ENCODE peak calls at places on chromosomes 16 and 17, in ten cellular contexts. R is K562, F is transverse colon, U is stomach, H is sigmoid colon, D is A549, Q is ovary, A is upper lobe of left lung, L is H1, V is tibial nerve. J is an unnamed sample.

GRCh38 chr17:35540589-35541404 is 3.3 kb upstream of the SLFN12L start:
- DNase-seq in R (peak), U (peak), H (peak), V (peak), F (peak), A (no peak), Q (no peak), L (no peak), D (no peak), J (no peak)

GRCh38 chr17:10169274-10169673 is 29.1 kb downstream of the GAS7 start:
- DNase-seq in A (no peak), D (no peak), R (no peak), L (no peak), U (no peak), V (no peak), H (no peak), Q (no peak), F (no peak), J (no peak)

GRCh38 chr17:50268040-50268439 is 6.2 kb upstream of the TMEM92 start:
- DNase-seq in V (no peak), L (no peak), U (no peak), R (peak), D (no peak), H (peak), Q (no peak), F (peak), A (no peak), J (no peak)

GRCh38 chr17:2395258-2396170 is 5.3 kb downstream of the MNT start:
- DNase-seq in R (no peak), L (no peak), A (peak), V (no peak), F (no peak), H (peak), U (no peak), Q (peak), D (peak), J (peak)

GRCh38 chr16:74921051-74921450 is 63.9 kb downstream of the WDR59 start:
- DNase-seq in L (no peak), R (no peak), U (no peak), H (no peak), A (no peak), F (no peak), Q (no peak), V (no peak), D (no peak), J (no peak)

GRCh38 chr16:66996324-66996982 is 8.1 kb downstream of the CES4A start:
- DNase-seq in U (peak), L (no peak), Q (no peak), F (no peak), V (peak), R (no peak), D (peak), A (no peak), H (peak), J (no peak)

GRCh38 chr17:21019976-21020575 is 22.7 kb downstream of the USP22 start:
- DNase-seq in R (no peak), F (peak), A (no peak), V (no peak), L (no peak), H (peak), D (peak), U (peak), Q (no peak), J (no peak)

GRCh38 chr17:63474174-63474913 is 2.5 kb upstream of the ACE start:
- DNase-seq in H (no peak), V (no peak), L (no peak), Q (peak), R (peak), D (no peak), U (peak), A (no peak), F (peak), J (no peak)

GRCh38 chr17:67421869-67422273 is 44.8 kb downstream of the PITPNC1 start:
- DNase-seq in Q (no peak), H (no peak), R (no peak), V (no peak), F (peak), A (no peak), D (peak), L (no peak), U (no peak), J (no peak)

GRCh38 chr17:17496189-17497064 is at the start of gene RASD1:
- DNase-seq in H (peak), L (no peak), D (peak), Q (peak), A (peak), R (peak), U (peak), V (peak), F (peak), J (peak)

GRCh38 chr17:43006639-43007551 is at the start of gene IFI35:
- DNase-seq in U (peak), A (peak), R (peak), D (peak), F (peak), Q (peak), L (no peak), H (peak), V (peak), J (peak)

GRCh38 chr16:72836181-72836580 is 211.7 kb downstream of the ZFHX3 start:
- DNase-seq in D (no peak), U (no peak), R (no peak), A (no peak), V (no peak), H (no peak), F (no peak), L (no peak), Q (no peak), J (no peak)

GRCh38 chr17:41705271-41705991 is 6.7 kb upstream of the GAST start:
- DNase-seq in A (no peak), R (no peak), V (no peak), D (no peak), U (no peak), H (no peak), Q (peak), L (peak), F (no peak), J (no peak)

GRCh38 chr17:1989135-1989534 is 36.0 kb downstream of the RTN4RL1 start:
- DNase-seq in R (no peak), Q (no peak), D (peak), U (no peak), V (no peak), H (peak), F (no peak), L (no peak), A (no peak), J (no peak)

GRCh38 chr17:7261377-7262191 is 694 bp downstream of the CLDN7 start:
- DNase-seq in D (no peak), Q (no peak), H (no peak), A (peak), U (no peak), L (no peak), V (no peak), R (no peak), F (no peak), J (no peak)

GRCh38 chr17:48048321-48049140 is at the start of gene NFE2L1:
- DNase-seq in L (peak), R (peak), Q (peak), D (peak), F (peak), U (peak), H (peak), A (peak), V (peak), J (peak)

GRCh38 chr16:82175627-82176026 is 5.6 kb upstream of the MPHOSPH6 start:
- DNase-seq in R (no peak), V (no peak), F (no peak), U (no peak), A (no peak), L (no peak), Q (no peak), D (no peak), H (no peak), J (no peak)

GRCh38 chr17:79545251-79546005 is 65.4 kb downstream of the RBFOX3 start:
- DNase-seq in R (no peak), V (no peak), H (peak), D (no peak), Q (no peak), L (no peak), U (no peak), F (no peak), A (peak), J (peak)

GRCh38 chr16:75043175-75043937 is 44.5 kb downstream of the ZNRF1 start:
- DNase-seq in A (no peak), R (peak), V (no peak), L (no peak), F (no peak), H (no peak), D (no peak), Q (no peak), U (no peak), J (no peak)

GRCh38 chr17:65268832-65269231 is 131.7 kb downstream of the RGS9 start:
- DNase-seq in U (no peak), H (no peak), Q (no peak), L (no peak), V (no peak), F (no peak), D (no peak), A (no peak), R (no peak), J (no peak)

GRCh38 chr17:75759457-75759856 is 5.5 kb downstream of the GALK1 start:
- DNase-seq in F (no peak), U (peak), V (no peak), D (no peak), H (no peak), R (no peak), Q (no peak), L (no peak), A (no peak), J (no peak)

GRCh38 chr17:74485012-74485743 is 18.7 kb downstream of the CD300A start:
- DNase-seq in V (no peak), H (no peak), A (no peak), F (no peak), R (no peak), Q (no peak), L (no peak), U (peak), D (no peak), J (peak)

GRCh38 chr17:50605434-50605833 is 29.2 kb upstream of the ABCC3 start:
- DNase-seq in V (no peak), A (no peak), H (no peak), U (no peak), L (no peak), R (no peak), F (no peak), D (no peak), Q (no peak), J (no peak)

GRCh38 chr16:11123666-11124065 is 132.3 kb downstream of the SOCS1 start:
- DNase-seq in L (no peak), F (no peak), Q (peak), R (no peak), H (no peak), A (peak), D (no peak), V (no peak), U (no peak), J (no peak)

GRCh38 chr17:47230864-47231263 is 21.7 kb downstream of the MYL4 start:
- DNase-seq in V (no peak), D (no peak), Q (no peak), R (no peak), F (no peak), U (no peak), A (no peak), L (no peak), H (no peak), J (peak)

GRCh38 chr16:2484898-2485508 is 10.1 kb downstream of the TBC1D24 start:
- DNase-seq in H (no peak), F (no peak), Q (no peak), V (no peak), D (no peak), A (no peak), U (no peak), R (peak), L (no peak), J (no peak)

GRCh38 chr17:26818736-26819135 is 475.2 kb upstream of the WSB1 start:
- DNase-seq in L (peak), Q (no peak), F (no peak), H (no peak), U (no peak), A (no peak), R (no peak), V (no peak), D (peak), J (no peak)

GRCh38 chr17:41689497-41690299 is 1.0 kb downstream of the EIF1 start:
- DNase-seq in L (no peak), D (peak), V (no peak), Q (no peak), F (peak), A (no peak), H (no peak), R (no peak), U (no peak), J (no peak)

GRCh38 chr17:32519769-32520701 is 33.2 kb downstream of the CDK5R1 start:
- DNase-seq in H (peak), L (no peak), D (no peak), Q (no peak), A (peak), F (peak), R (no peak), V (no peak), U (peak), J (peak)

GRCh38 chr16:54244061-54244886 is 42.3 kb downstream of the IRX3 start:
- DNase-seq in V (no peak), D (no peak), Q (no peak), A (no peak), H (no peak), F (no peak), L (no peak), U (no peak), R (peak), J (peak)

GRCh38 chr17:17084317-17084835 is 42.1 kb downstream of the MPRIP start:
- DNase-seq in F (no peak), Q (peak), A (no peak), V (no peak), R (no peak), U (no peak), H (peak), D (no peak), L (no peak), J (no peak)

GRCh38 chr17:77319211-77320031 is 178.7 kb downstream of the SEC14L1 start:
- DNase-seq in H (peak), V (peak), F (peak), D (peak), U (peak), R (peak), L (no peak), A (peak), Q (peak), J (peak)
- TF ChIP-seq EP300 in H (peak), V (peak), F (no peak), D (peak), U (no peak), R (peak), L (no peak), A (peak), Q (peak), J (no peak)

GRCh38 chr16:57361384-57361783 is 2.8 kb downstream of the CCL22 start:
- DNase-seq in V (no peak), F (no peak), U (peak), D (no peak), H (no peak), L (no peak), A (no peak), Q (no peak), R (no peak), J (peak)
- TF ChIP-seq EP300 in V (no peak), F (no peak), U (no peak), D (no peak), H (no peak), L (no peak), A (no peak), Q (no peak), R (no peak), J (no peak)

DNA sequence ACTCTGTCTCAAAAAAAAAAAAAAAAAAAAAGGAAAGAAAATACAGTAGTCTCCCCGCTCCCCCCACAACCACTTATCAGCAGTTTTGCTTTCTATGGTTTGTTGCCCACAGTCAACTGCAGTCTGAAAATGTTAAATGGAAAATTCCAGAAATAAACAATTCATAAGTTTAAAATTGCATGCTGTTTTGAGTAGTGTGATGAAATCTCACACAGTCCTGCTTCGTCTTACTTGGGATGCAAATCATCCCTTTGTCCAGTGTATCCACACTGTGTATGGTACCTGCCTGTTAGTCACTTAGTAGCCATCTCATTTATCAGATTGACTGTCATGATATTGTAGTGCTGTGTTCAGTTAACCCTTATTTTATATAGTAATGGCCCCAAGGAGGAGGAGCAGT is 41.5 kb downstream of the NF1 start:
- DNase-seq in L (no peak), H (no peak), A (no peak), V (no peak), R (no peak), F (no peak), Q (no peak), U (no peak), D (peak), J (no peak)
- TF ChIP-seq EP300 in L (no peak), H (no peak), A (no peak), V (no peak), R (no peak), F (no peak), Q (no peak), U (no peak), D (no peak), J (no peak)

DNA sequence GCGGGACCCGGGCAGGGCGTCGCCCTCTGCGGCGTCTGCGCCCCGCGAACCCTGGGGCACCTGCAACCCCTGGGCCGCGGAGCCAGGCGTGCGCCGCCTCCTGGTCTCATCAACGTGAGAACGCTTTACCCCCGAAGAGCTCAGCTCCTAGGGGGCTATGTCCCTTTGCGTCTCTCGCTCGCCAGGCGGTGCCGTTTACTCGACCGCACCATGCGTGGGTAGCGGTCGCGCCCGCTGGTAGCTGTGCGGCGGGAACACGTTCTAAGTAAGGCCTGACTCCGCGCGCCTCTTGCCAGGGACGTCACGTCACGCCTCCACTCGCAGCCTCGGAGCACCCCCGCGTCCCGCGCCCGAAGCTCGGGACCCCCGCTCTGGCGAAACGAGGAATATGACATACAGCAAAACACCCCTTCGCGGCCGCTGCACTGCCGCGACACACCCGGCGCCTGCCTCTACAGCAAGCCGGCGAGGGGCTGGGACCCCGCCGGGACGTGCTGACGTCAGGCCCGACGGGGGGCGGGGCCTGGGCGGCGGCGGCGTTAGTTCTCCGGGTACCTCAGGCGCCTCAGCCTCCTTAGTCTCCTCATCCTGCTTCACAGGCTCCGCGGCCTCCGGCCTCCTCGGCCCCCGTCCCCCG is at the start of gene RAB11FIP3:
- DNase-seq in R (peak), L (peak), A (peak), F (peak), V (peak), U (peak), H (peak), D (peak), Q (peak), J (peak)
- TF ChIP-seq EP300 in R (no peak), L (no peak), A (no peak), F (no peak), V (peak), U (no peak), H (no peak), D (no peak), Q (no peak), J (no peak)

GRCh38 chr16:51112311-51112710 is 38.8 kb downstream of the SALL1 start:
- DNase-seq in Q (no peak), U (no peak), F (no peak), L (no peak), A (no peak), H (no peak), R (no peak), V (no peak), D (no peak), J (no peak)

GRCh38 chr16:51113254-51114125 is 37.6 kb downstream of the SALL1 start:
- DNase-seq in D (no peak), R (no peak), L (no peak), U (no peak), A (peak), Q (no peak), H (no peak), V (no peak), F (no peak), J (no peak)

GRCh38 chr16:51110618-51111234 is 40.3 kb downstream of the SALL1 start:
- DNase-seq in V (no peak), U (no peak), H (no peak), F (no peak), R (no peak), Q (no peak), D (no peak), L (no peak), A (no peak), J (no peak)

GRCh38 chr16:51107742-51108141 is 43.3 kb downstream of the SALL1 start:
- DNase-seq in R (no peak), L (no peak), H (no peak), V (no peak), U (no peak), D (no peak), Q (no peak), A (no peak), F (no peak), J (no peak)

GRCh38 chr16:51109173-51109572 is 41.9 kb downstream of the SALL1 start:
- DNase-seq in U (no peak), F (no peak), A (no peak), L (no peak), D (no peak), R (no peak), H (no peak), V (no peak), Q (no peak), J (no peak)
- TF ChIP-seq EP300 in U (no peak), F (no peak), A (no peak), L (no peak), D (no peak), R (no peak), H (no peak), V (no peak), Q (no peak), J (no peak)

GRCh38 chr16:13480801-13481200 is 439.2 kb upstream of the ERCC4 start:
- DNase-seq in H (no peak), D (no peak), F (no peak), L (no peak), A (no peak), V (no peak), Q (no peak), U (no peak), R (no peak), J (no peak)
- TF ChIP-seq EP300 in H (no peak), D (no peak), F (no peak), L (no peak), A (no peak), V (no peak), Q (no peak), U (no peak), R (no peak), J (no peak)

GRCh38 chr16:89324056-89325010 is 106.8 kb downstream of the ZNF778 start:
- DNase-seq in A (peak), Q (peak), H (peak), V (no peak), F (no peak), U (no peak), D (no peak), L (no peak), R (no peak), J (no peak)
- TF ChIP-seq EP300 in A (no peak), Q (no peak), H (no peak), V (no peak), F (no peak), U (no peak), D (no peak), L (no peak), R (no peak), J (no peak)

DNA sequence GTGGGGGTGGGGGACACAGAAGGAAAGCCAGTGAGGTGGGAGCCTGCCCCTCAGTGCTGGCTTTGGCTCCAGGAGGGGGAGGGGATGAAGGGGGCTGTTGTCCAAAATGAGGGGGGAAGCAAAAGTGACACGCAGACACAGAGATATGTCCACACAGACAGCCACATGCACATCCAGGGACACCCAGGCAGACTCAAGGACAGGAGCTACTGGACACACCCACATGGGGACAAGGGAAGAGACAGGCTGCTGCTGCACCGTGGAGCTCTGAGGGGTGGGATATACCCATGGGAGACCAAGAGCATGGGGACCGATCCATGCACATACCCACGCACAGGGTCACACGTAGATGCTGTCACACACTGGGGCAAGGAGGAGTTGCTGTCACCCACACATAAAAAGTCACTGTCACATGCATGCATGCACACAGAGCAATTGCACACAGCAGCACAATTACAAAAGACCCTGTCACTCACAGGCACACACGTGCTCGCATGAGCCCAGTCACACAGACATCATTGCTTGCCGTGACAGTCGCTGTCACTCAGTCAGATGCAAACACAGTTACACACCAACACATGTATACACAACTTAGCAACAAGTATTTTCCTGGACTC is 1.3 kb downstream of the THRA start:
- DNase-seq in U (no peak), D (no peak), Q (no peak), L (no peak), V (no peak), A (no peak), F (no peak), R (no peak), H (no peak), J (no peak)
- TF ChIP-seq EP300 in U (no peak), D (no peak), Q (no peak), L (no peak), V (peak), A (no peak), F (no peak), R (no peak), H (no peak), J (no peak)